ENCODE peak calls at places on chromosomes 13 and 19, in eight cellular contexts. P is prostate gland; F is stimulated activated CD4-positive, alpha-beta T cell treated with anti-CD3 and anti-CD28 coated beads, TNF-alpha, amount 100 ng/mL, for 4 hours; O is lung microvascular endothelial cell; B is heart left ventricle; Q is activated CD4-positive, alpha-beta T cell treated with anti-CD3 and anti-CD28 coated beads, Interleukin-2, amount 50 U/mL, for 24 hours; K is COR-L47; I is lung. U is an unnamed sample.

GRCh38 chr19:8352134-8352827 is 9.2 kb upstream of the KANK3 start:
- DNase-seq in P (no peak), F (no peak), O (no peak), B (no peak), Q (no peak), K (no peak), I (no peak), U (no peak)

GRCh38 chr13:53631511-53631910 is 602.9 kb downstream of the OLFM4 start:
- DNase-seq in P (no peak), F (no peak), O (no peak), B (no peak), Q (no peak), K (no peak), I (no peak), U (no peak)

GRCh38 chr19:4537953-4538600 is 1.8 kb downstream of the LRG1 start:
- DNase-seq in P (no peak), F (no peak), O (no peak), B (no peak), Q (no peak), K (no peak), I (no peak), U (no peak)

GRCh38 chr13:85665286-85665685 is 133.9 kb downstream of the SLITRK6 start:
- DNase-seq in P (no peak), F (no peak), O (no peak), B (no peak), Q (no peak), K (no peak), I (no peak), U (no peak)

GRCh38 chr13:63198076-63198475 is 1782.4 kb upstream of the PCDH20 start:
- DNase-seq in P (no peak), F (no peak), O (no peak), B (no peak), Q (no peak), K (no peak), I (peak), U (no peak)

GRCh38 chr13:98143601-98144500 is 957 bp downstream of the FARP1 start:
- DNase-seq in P (peak), F (no peak), O (peak), B (peak), Q (no peak), K (no peak), I (no peak), U (no peak)

GRCh38 chr13:76948139-76948538 is at the start of gene ACOD1:
- DNase-seq in P (no peak), F (no peak), O (no peak), B (no peak), Q (no peak), K (no peak), I (no peak), U (no peak)

GRCh38 chr19:39448271-39448670 is 2.9 kb downstream of the SUPT5H start:
- DNase-seq in P (no peak), F (no peak), O (no peak), B (no peak), Q (no peak), K (no peak), I (no peak), U (no peak)

GRCh38 chr13:25819856-25820530 is 231.8 kb downstream of the SHISA2 start:
- DNase-seq in P (no peak), F (no peak), O (no peak), B (no peak), Q (no peak), K (no peak), I (no peak), U (no peak)